ENCODE peak calls at places on chromosomes 12 and 14, in four cellular contexts. B, M, E and Z are unnamed samples.

GRCh38 chr12:91918431-91918830 is 227.2 kb downstream of the BTG1 start:
- DNase-seq in B (no peak), E (no peak), M (no peak), Z (no peak)

GRCh38 chr12:113899042-113899843 is 66.9 kb downstream of the RBM19 start:
- DNase-seq in M (no peak), E (no peak), B (no peak), Z (no peak)

GRCh38 chr12:89507015-89507824 is 17.4 kb downstream of the GALNT4 start:
- DNase-seq in B (no peak), E (no peak), M (no peak), Z (no peak)

GRCh38 chr14:23640524-23641141 is 4.5 kb downstream of the DHRS2 start:
- DNase-seq in B (no peak), M (peak), E (no peak), Z (peak)

GRCh38 chr14:22691171-22691570 is 47.0 kb upstream of the OR6J1 start:
- DNase-seq in M (peak), B (no peak), E (peak), Z (peak)

GRCh38 chr12:31868980-31869379 is 90.2 kb upstream of the RESF1 start:
- DNase-seq in M (peak), E (no peak), B (no peak), Z (no peak)

GRCh38 chr14:55122441-55122986 is 6.5 kb upstream of the LGALS3 start:
- DNase-seq in M (peak), B (no peak), E (no peak), Z (no peak)

GRCh38 chr12:15044461-15044860 is 71.6 kb downstream of the PDE6H start:
- DNase-seq in M (peak), E (no peak), B (no peak), Z (peak)

GRCh38 chr14:105879503-105879866 is 353.1 kb downstream of the TMEM121 start:
- DNase-seq in M (no peak), B (no peak), E (no peak), Z (no peak)

GRCh38 chr12:26746315-26746714 is 86.7 kb downstream of the ITPR2 start:
- DNase-seq in M (peak), B (no peak), E (peak), Z (peak)

GRCh38 chr14:22163051-22163450 is 426.0 kb downstream of the DAD1 start:
- DNase-seq in E (no peak), B (no peak), M (no peak), Z (no peak)

GRCh38 chr12:110931315-110931728 is 10.9 kb upstream of the MYL2 start:
- DNase-seq in E (no peak), B (no peak), M (no peak), Z (no peak)

GRCh38 chr12:52186135-52186840 is 5.5 kb downstream of the KRT80 start:
- DNase-seq in E (no peak), M (peak), B (no peak), Z (peak)

GRCh38 chr14:57769863-57770523 is 95.9 kb downstream of the SLC35F4 start:
- DNase-seq in B (no peak), M (no peak), E (no peak), Z (no peak)

GRCh38 chr14:22268875-22269274 is 320.1 kb downstream of the DAD1 start:
- DNase-seq in B (no peak), M (no peak), E (no peak), Z (no peak)

GRCh38 chr12:107379852-107380567 is 286.7 kb upstream of the CRY1 start:
- DNase-seq in B (no peak), M (peak), E (no peak), Z (no peak)

GRCh38 chr12:11798856-11799530 is 149.5 kb downstream of the ETV6 start:
- DNase-seq in M (peak), E (peak), B (no peak), Z (peak)

GRCh38 chr12:132603240-132604107 is 6.9 kb downstream of the LRCOL1 start:
- DNase-seq in M (no peak), E (no peak), B (no peak), Z (no peak)

GRCh38 chr12:114186241-114187002 is 219.5 kb downstream of the TBX5 start:
- DNase-seq in M (no peak), B (no peak), E (no peak), Z (no peak)

GRCh38 chr14:105411017-105411941 is 8.3 kb upstream of the MTA1 start:
- DNase-seq in E (no peak), M (peak), B (no peak), Z (no peak)

GRCh38 chr14:95455246-95455645 is 61.2 kb downstream of the SYNE3 start:
- DNase-seq in B (no peak), M (no peak), E (no peak), Z (no peak)

GRCh38 chr12:45708363-45708762 is 21.1 kb upstream of the ARID2 start:
- DNase-seq in E (no peak), B (no peak), M (no peak), Z (no peak)

GRCh38 chr14:52268191-52269061 is 928 bp downstream of the PTGDR start:
- DNase-seq in B (peak), M (peak), E (no peak), Z (no peak)

GRCh38 chr12:12803186-12803585 is 10.0 kb upstream of the DDX47 start:
- DNase-seq in E (no peak), M (peak), B (no peak), Z (peak)

GRCh38 chr14:22780105-22780679 is 13.7 kb downstream of the OXA1L start:
- DNase-seq in M (no peak), B (no peak), E (no peak), Z (no peak)

GRCh38 chr14:28294834-28295440 is 471.6 kb upstream of the FOXG1 start:
- DNase-seq in B (no peak), E (no peak), M (no peak), Z (no peak)

GRCh38 chr14:66330218-66330617 is 156.0 kb upstream of the CCDC196 start:
- DNase-seq in M (no peak), E (no peak), B (no peak), Z (no peak)

GRCh38 chr14:95651028-95651427 is 35.2 kb upstream of the TCL1B start:
- DNase-seq in E (no peak), B (no peak), M (no peak), Z (no peak)

GRCh38 chr14:56322531-56322930 is 204.3 kb downstream of the PELI2 start:
- DNase-seq in M (no peak), B (no peak), E (no peak), Z (no peak)

GRCh38 chr12:121000530-121000929 is 15.8 kb downstream of the C12orf43 start:
- DNase-seq in E (no peak), B (no peak), M (no peak), Z (no peak)

GRCh38 chr14:76077340-76077739 is 74.4 kb upstream of the GPATCH2L start:
- DNase-seq in M (no peak), B (no peak), E (no peak), Z (no peak)

GRCh38 chr12:82817368-82817767 is 130.7 kb downstream of the TMTC2 start:
- DNase-seq in B (no peak), E (no peak), M (no peak), Z (no peak)

GRCh38 chr14:53472306-53472705 is 319.2 kb upstream of the DDHD1 start:
- DNase-seq in B (no peak), M (peak), E (no peak), Z (no peak)

GRCh38 chr12:120115692-120116442 is 686 bp downstream of the RAB35 start:
- DNase-seq in E (no peak), B (no peak), M (peak), Z (no peak)

GRCh38 chr12:50934371-50934851 is 17.9 kb upstream of the HIGD1C start:
- DNase-seq in E (no peak), M (no peak), B (no peak), Z (no peak)

DNA sequence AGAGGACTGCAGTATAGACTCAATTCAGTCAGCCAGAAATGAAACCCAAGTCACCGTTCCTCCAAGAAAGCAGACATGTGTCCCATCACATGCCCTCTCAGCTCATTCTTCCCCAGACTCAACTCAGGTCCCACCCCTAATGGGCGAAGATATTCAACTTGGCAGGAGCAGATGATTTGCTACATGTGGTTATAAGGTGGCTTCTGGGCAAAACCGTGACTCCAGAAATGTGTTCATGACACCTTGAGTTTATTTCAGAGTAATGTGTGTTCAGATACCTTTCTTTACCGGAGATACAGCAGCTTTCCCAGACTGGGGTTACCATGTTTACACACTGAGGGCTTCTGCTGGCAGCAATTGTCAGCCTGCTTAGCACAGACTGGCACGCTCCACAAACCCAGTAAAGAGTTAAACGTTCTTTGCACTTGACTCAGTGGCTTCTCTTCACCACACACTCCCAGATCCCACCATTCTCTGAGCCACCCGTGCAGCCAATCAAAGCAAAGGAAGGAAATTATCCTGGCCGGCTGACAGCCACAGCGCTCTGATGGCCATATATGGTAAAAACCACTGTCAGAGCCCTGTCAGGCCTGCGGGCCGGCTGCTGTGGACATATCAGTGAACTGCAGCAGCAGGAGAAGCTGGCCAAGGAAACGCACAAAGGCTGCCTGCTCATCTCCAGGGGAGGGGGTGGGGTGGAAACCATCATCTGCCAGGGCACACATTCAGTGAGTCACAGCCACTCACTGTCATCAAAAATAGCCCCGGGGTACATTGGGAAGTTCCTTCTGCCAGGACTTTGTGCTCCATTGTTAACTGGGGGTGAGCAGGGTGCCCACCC is 39.9 kb downstream of the CORO1C start:
- DNase-seq in E (peak), M (peak), B (peak), Z (peak)
- H3K4me3 ChIP-seq in E (peak), M (peak), B (peak), Z (peak)

DNA sequence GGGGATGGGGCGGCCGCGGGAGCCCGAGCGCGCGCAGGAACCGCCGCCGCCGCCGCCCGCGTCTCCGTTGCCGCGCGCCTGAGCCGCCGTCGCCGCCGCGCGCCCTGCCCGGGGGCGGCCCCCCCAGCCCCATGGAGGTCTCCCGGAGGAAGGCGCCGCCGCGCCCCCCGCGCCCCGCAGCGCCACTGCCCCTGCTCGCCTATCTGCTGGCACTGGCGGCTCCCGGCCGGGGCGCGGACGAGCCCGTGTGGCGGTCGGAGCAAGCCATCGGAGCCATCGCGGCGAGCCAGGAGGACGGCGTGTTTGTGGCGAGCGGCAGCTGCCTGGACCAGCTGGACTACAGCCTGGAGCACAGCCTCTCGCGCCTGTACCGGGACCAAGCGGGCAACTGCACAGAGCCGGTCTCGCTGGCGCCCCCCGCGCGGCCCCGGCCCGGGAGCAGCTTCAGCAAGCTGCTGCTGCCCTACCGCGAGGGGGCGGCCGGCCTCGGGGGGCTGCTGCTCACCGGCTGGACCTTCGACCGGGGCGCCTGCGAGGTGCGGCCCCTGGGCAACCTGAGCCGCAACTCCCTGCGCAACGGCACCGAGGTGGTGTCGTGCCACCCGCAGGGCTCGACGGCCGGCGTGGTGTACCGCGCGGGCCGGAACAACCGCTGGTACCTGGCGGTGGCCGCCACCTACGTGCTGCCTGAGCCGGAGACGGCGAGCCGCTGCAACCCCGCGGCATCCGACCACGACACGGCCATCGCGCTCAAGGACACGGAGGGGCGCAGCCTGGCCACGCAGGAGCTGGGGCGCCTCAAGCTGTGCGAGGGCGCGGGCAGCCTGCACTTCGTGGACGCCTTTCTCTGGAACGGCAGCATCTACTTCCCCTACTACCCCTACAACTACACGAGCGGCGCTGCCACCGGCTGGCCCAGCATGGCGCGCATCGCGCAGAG is 734 bp downstream of the PLXNC1 start:
- DNase-seq in E (no peak), M (peak), B (peak), Z (no peak)
- TF ChIP-seq CTCF in E (peak), M (no peak), B (peak), Z (peak)

DNA sequence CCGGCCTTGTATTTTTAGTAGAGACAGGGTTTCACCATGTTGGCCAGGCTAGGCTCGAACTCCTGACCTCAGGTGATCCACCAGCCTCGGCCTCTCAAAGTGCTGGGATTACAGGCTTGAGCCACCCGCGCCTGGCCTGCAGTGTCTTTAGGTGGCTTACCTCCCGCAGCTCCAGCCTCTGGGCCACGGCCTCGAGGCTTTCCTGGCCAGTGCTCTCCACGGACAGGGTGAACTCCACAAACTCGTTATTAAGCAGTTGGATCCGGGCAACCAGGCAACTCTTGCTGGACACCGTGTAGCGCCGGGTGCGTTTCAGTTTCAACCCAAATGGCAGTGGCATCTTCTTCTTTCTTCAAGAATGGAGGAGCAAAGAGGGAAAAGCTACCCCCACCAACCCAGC is 4.7 kb downstream of the PTPN21 start:
- DNase-seq in B (no peak), E (no peak), M (no peak), Z (no peak)
- H3K4me3 ChIP-seq in B (no peak), E (no peak), M (no peak), Z (no peak)

DNA sequence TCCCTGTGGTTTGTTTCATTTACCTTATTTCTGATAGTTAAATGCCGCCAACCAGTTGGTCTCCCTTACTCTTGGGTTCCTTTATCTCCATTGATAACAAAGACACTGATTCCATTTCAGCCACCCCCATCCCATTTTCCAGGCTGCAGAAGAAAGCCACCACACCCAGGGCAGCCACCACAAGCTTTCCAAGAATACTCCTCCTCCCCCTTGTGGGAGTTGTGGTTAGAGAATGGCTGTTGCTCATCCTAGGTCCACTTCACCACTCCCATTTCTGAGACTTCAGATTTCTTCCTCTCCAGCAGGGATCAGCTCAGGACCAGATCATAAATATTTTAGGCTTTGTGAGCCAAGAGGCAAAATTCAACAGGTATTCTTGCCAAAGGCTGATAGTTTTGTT is 73.9 kb downstream of the ANO4 start:
- DNase-seq in B (no peak), M (peak), E (no peak), Z (peak)
- TF ChIP-seq CTCF in B (no peak), M (no peak), E (no peak), Z (no peak)

DNA sequence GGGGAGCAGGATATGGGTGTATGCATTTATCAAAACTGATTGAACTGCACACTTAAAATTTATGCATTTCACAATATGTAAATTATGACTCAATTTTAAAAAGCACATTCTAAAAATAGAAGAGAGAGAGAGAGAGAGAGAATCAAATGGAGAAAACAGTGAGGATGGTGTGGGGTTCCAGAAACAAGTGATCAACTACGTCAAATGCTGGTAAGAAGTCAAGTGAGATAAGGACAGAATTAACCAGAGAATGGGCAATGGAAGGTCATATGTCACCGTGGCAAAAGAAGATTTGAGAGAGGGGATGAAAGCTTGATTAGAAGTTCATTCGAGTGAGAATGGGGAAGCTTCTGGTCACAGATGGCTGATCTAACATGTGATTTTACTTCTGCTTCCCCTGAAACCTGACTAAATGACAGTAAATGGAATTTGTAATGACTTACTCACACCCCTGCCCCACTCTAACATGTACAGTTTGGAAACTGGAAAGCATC is 276.4 kb upstream of the AMIGO2 start:
- DNase-seq in B (no peak), E (no peak), M (no peak), Z (no peak)
- H3K4me3 ChIP-seq in B (no peak), E (no peak), M (no peak), Z (no peak)